ENCODE peak calls at places on chromosomes 16 and 17, in eight cellular contexts. Y, Z, I, T, D, N, P and M are unnamed samples.
A peak's percentile ranks its signal among the peaks of the same experiment; 100 is the strongest.

GRCh38 chr17:66548158-66548557 is 245.7 kb downstream of the PRKCA start:
- DNase-seq in I (no peak), Z (no peak), T (peak; percentile 26), P (no peak), N (peak; percentile 76), D (peak; percentile 58), Y (peak; percentile 71), M (no peak)

GRCh38 chr16:57245472-57246113 is 534 bp downstream of the ARL2BP start:
- DNase-seq in P (no peak), I (no peak), T (no peak), Z (peak; percentile 19), N (peak; percentile 27), D (no peak), Y (no peak), M (no peak)

GRCh38 chr16:23950898-23951297 is 115.1 kb downstream of the PRKCB start:
- DNase-seq in N (no peak), Z (no peak), D (peak; percentile 24), Y (peak; percentile 44), P (no peak), I (no peak), T (no peak), M (no peak)

GRCh38 chr17:74337834-74338500 is 11.9 kb downstream of the KIF19 start:
- DNase-seq in Z (no peak), Y (no peak), I (no peak), T (no peak), N (no peak), D (no peak), P (no peak), M (no peak)

GRCh38 chr16:19886061-19886792 is 1.6 kb upstream of the GPRC5B start:
- DNase-seq in Z (peak; percentile 84), Y (peak; percentile 81), T (peak; percentile 54), P (peak; percentile 75), I (peak; percentile 68), D (peak; percentile 85), N (peak; percentile 81), M (peak; percentile 51)

GRCh38 chr17:78924481-78925151 is 571 bp downstream of the TIMP2 start:
- DNase-seq in N (peak; percentile 51), Y (no peak), P (no peak), I (no peak), D (no peak), T (no peak), Z (no peak), M (no peak)

GRCh38 chr16:1787056-1787321 is 4.2 kb downstream of the NUBP2 start:
- DNase-seq in T (no peak), Y (no peak), N (no peak), Z (no peak), I (no peak), P (no peak), D (no peak), M (no peak)

GRCh38 chr17:67638871-67639270 is 78.9 kb upstream of the NOL11 start:
- DNase-seq in N (no peak), T (no peak), Y (no peak), I (no peak), D (no peak), P (no peak), Z (no peak), M (no peak)

GRCh38 chr17:75909051-75909811 is 4.5 kb upstream of the MRPL38 start:
- DNase-seq in D (no peak), P (no peak), Y (no peak), I (no peak), Z (peak; percentile 100), N (no peak), T (no peak), M (no peak)

GRCh38 chr16:22948603-22949368 is 134.8 kb downstream of the HS3ST2 start:
- DNase-seq in P (no peak), T (peak; percentile 4), I (peak; percentile 58), Z (peak; percentile 54), N (peak; percentile 54), Y (peak; percentile 66), D (peak; percentile 44), M (peak; percentile 60)

GRCh38 chr17:4881761-4882555 is 17.4 kb upstream of the C17orf107 start:
- DNase-seq in I (peak; percentile 29), Z (peak; percentile 63), Y (peak; percentile 65), D (peak; percentile 63), P (peak; percentile 61), N (peak; percentile 31), T (peak; percentile 60), M (no peak)

GRCh38 chr17:60372790-60373483 is 19.0 kb downstream of the USP32 start:
- DNase-seq in I (no peak), P (no peak), Z (no peak), Y (no peak), T (no peak), D (no peak), N (peak; percentile 81), M (no peak)

GRCh38 chr17:50944054-50944901 is 78.1 kb upstream of the TOB1 start:
- DNase-seq in N (peak; percentile 69), I (no peak), P (peak; percentile 63), Y (peak; percentile 83), T (peak; percentile 46), D (peak; percentile 79), Z (peak; percentile 92), M (peak; percentile 80)

GRCh38 chr17:63622571-63623390 is 564 bp downstream of the MAP3K3 start:
- DNase-seq in Z (peak; percentile 51), P (peak; percentile 47), N (peak; percentile 69), I (peak; percentile 59), Y (peak; percentile 78), D (peak; percentile 73), T (no peak), M (peak; percentile 74)

GRCh38 chr17:68085751-68086445 is 50.4 kb downstream of the KPNA2 start:
- DNase-seq in Z (no peak), P (no peak), N (peak; percentile 21), D (no peak), T (no peak), I (no peak), Y (no peak), M (peak; percentile 50)

GRCh38 chr16:57299009-57299718 is 14.7 kb upstream of the PLLP start:
- DNase-seq in T (no peak), I (no peak), Y (peak; percentile 21), N (peak; percentile 85), P (peak; percentile 9), Z (no peak), D (peak; percentile 53), M (peak; percentile 54)

GRCh38 chr16:54370653-54371052 is 84.1 kb upstream of the IRX3 start:
- DNase-seq in N (no peak), D (no peak), P (no peak), Z (no peak), Y (no peak), T (no peak), I (no peak), M (no peak)